ENCODE peak calls at places on chromosome 17, in ten cellular contexts. U is fibroblast of lung, V is heart left ventricle, P is tibial artery, C is right cardiac atrium, M is A549, E is Peyer's patch, K is mucosa of descending colon, W is HCT116, O is osteoblast. L is an unnamed sample. For H3K4me1, the result is how much of the 10 kb centered on the place peaks cover.

GRCh38 chr17:71203953-71204352 is 916.9 kb upstream of the SOX9 start:
- DNase-seq in U (no peak), V (no peak), P (no peak), C (no peak), M (no peak), E (no peak), K (no peak), W (no peak), O (no peak), L (no peak)

GRCh38 chr17:61545335-61545938 is 45.6 kb downstream of the NACA2 start:
- DNase-seq in U (no peak), V (no peak), P (no peak), C (no peak), M (no peak), E (no peak), K (no peak), W (no peak), O (no peak), L (no peak)

GRCh38 chr17:21001111-21001812 is 41.5 kb downstream of the USP22 start:
- DNase-seq in U (no peak), V (no peak), P (no peak), C (no peak), M (no peak), E (no peak), K (no peak), W (no peak), O (no peak), L (no peak)

GRCh38 chr17:53032861-53033271 is 789.9 kb upstream of the KIF2B start:
- DNase-seq in U (peak), V (no peak), P (no peak), C (no peak), M (no peak), E (no peak), K (no peak), W (peak), O (no peak), L (peak)

GRCh38 chr17:82416771-82417170 is 1.4 kb upstream of the HEXD start:
- DNase-seq in U (no peak), V (no peak), P (no peak), C (no peak), M (no peak), E (no peak), K (no peak), W (no peak), O (peak), L (no peak)

GRCh38 chr17:81365601-81366585 is 29.4 kb upstream of the BAHCC1 start:
- DNase-seq in U (peak), V (no peak), P (no peak), C (no peak), M (no peak), E (peak), K (peak), W (peak), O (no peak), L (no peak)

GRCh38 chr17:72185571-72185970 is 64.8 kb downstream of the SOX9 start:
- DNase-seq in U (peak), V (peak), P (no peak), C (peak), M (no peak), E (no peak), K (no peak), W (no peak), O (no peak), L (no peak)

GRCh38 chr17:80308672-80309517 is 48.2 kb downstream of the RNF213 start:
- DNase-seq in U (no peak), V (no peak), P (peak), C (no peak), M (no peak), E (peak), K (no peak), W (no peak), O (no peak), L (peak)

GRCh38 chr17:65848751-65849150 is 287.3 kb upstream of the AXIN2 start:
- DNase-seq in U (no peak), V (no peak), P (no peak), C (no peak), M (no peak), E (no peak), K (no peak), W (no peak), O (no peak), L (no peak)

GRCh38 chr17:64400644-64401043 is 10.0 kb upstream of the PECAM1 start:
- DNase-seq in U (no peak), V (no peak), P (no peak), C (no peak), M (no peak), E (no peak), K (no peak), W (no peak), O (no peak), L (no peak)

GRCh38 chr17:48871551-48872351 is 20.8 kb upstream of the ATP5MC1 start:
- DNase-seq in U (no peak), V (peak), P (no peak), C (peak), M (peak), E (peak), K (peak), W (no peak), O (no peak), L (peak)

GRCh38 chr17:81930142-81931125 is 2.9 kb upstream of the MAFG start:
- DNase-seq in U (no peak), V (no peak), P (no peak), C (peak), M (no peak), E (no peak), K (peak), W (no peak), O (peak), L (no peak)

GRCh38 chr17:29838961-29839360 is 91.1 kb downstream of the SSH2 start:
- DNase-seq in U (peak), V (peak), P (no peak), C (no peak), M (no peak), E (no peak), K (no peak), W (no peak), O (peak), L (no peak)

GRCh38 chr17:50817142-50817751 is 18.1 kb upstream of the WFIKKN2 start:
- DNase-seq in U (no peak), V (peak), P (no peak), C (peak), M (peak), E (peak), K (no peak), W (peak), O (no peak), L (no peak)

GRCh38 chr17:7656958-7657715 is 6.4 kb downstream of the ATP1B2 start:
- DNase-seq in U (peak), V (peak), P (peak), C (peak), M (no peak), E (no peak), K (no peak), W (no peak), O (no peak), L (no peak)

GRCh38 chr17:39212841-39213480 is 12.8 kb downstream of the STAC2 start:
- DNase-seq in U (no peak), V (no peak), P (peak), C (no peak), M (no peak), E (no peak), K (peak), W (no peak), O (no peak), L (no peak)

GRCh38 chr17:80029235-80029974 is 6.3 kb downstream of the TBC1D16 start:
- DNase-seq in U (peak), V (peak), P (peak), C (peak), M (no peak), E (peak), K (peak), W (no peak), O (peak), L (no peak)

GRCh38 chr17:78255029-78255656 is 23.7 kb downstream of the TMEM235 start:
- DNase-seq in U (no peak), V (no peak), P (no peak), C (no peak), M (no peak), E (no peak), K (no peak), W (no peak), O (peak), L (no peak)
- H3K4me1 ChIP-seq in U (under half), V (under half), P (under half), C (under half), M (under half), E (under half), K (under half), W (under half), O (under half), L (under half)

DNA sequence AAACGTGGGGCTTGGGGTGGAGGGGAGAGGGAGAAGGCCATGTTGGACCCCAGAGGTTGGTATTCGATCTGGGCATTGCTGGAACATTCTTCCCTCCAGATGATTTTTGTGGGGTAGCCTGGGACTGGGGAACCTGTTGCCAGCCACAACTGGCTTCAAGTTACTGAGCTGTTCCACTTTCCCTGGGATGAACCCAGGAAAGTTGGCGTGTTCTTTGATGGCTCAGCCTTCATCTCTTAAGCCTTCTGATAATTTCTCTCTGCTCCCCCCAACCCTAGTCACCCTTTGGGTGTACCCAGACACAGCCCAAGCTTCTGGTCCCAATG is 2.1 kb downstream of the TBX21 start:
- DNase-seq in U (no peak), V (no peak), P (no peak), C (no peak), M (no peak), E (no peak), K (no peak), W (no peak), O (peak), L (no peak)
- H3K4me3 ChIP-seq in U (no peak), V (no peak), P (no peak), C (no peak), M (no peak), E (peak), K (no peak), W (no peak), O (no peak), L (no peak)

DNA sequence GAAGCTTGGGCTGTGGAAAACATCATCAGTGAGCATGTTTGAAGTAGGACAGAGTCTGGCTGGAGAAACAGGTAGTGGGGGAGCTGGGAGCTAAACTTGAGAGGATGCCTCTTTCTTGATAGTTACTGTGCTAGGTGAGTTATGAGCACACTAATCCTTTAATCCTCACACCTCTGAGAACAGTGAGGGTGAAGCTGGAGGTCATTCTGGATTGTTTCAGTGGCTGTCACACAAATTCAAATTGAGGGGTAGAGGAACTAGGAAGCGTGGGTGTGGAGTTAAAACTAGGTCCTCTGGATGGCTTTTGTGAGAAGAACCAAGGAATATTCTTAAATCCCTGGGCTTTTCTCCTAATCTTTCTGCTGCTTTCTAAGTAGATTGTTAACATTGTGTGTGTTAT is 3.3 kb downstream of the AKAP1 start:
- DNase-seq in U (no peak), V (no peak), P (no peak), C (no peak), M (no peak), E (no peak), K (no peak), W (no peak), O (no peak), L (no peak)
- H3K4me1 ChIP-seq in U (under half), V (under half), P (half or more), C (under half), M (under half), E (under half), K (half or more), W (under half), O (under half), L (under half)

DNA sequence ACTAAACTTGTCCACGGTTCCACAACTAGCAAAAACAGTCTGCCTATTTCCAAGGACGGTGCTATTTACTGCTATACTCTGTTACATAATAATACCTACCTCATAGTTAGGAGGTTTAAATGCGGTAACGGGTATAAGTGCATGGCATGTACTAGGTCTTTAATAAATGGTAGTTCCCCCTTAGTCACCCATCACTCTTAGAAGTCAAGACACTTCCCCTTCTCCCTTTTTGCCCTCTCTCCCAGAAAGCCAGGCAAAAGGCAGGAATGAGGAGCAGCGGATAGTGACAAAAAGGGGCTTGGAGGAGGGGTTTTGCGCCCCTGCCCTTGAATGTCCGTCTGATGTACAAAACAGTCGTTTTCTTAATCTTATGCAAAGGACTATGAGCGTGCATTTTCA is 1.1 kb upstream of the LSM12 start:
- DNase-seq in U (no peak), V (no peak), P (no peak), C (no peak), M (no peak), E (no peak), K (no peak), W (no peak), O (no peak), L (no peak)
- H3K4me3 ChIP-seq in U (no peak), V (no peak), P (no peak), C (no peak), M (no peak), E (no peak), K (no peak), W (no peak), O (no peak), L (no peak)

DNA sequence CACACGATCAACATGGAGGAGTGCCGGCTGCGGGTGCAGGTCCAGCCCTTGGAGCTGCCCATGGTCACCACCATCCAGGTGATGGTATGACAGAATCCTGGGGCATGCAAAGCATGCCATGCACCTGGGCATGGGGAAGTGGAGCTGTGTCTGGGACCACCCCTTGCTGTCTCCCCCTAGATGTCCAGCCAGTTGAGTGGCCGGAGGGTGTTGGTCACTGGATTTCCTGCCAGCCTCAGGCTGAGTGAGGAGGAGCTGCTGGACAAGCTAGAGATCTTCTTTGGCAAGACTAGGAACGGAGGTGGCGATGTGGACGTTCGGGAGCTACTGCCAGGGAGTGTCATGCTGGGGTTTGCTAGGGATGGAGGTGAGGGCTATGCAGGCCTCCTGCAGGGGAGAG is 6.7 kb downstream of the IFI35 start:
- DNase-seq in U (no peak), V (no peak), P (no peak), C (no peak), M (no peak), E (no peak), K (no peak), W (no peak), O (no peak), L (no peak)
- H3K4me1 ChIP-seq in U (under half), V (under half), P (under half), C (under half), M (under half), E (under half), K (under half), W (under half), O (under half), L (under half)